ENCODE peak calls at places on chromosomes 12 and 14, in four cellular contexts. A is fibroblast of lung, H is foreskin fibroblast, Z is BE2C. F is an unnamed sample.

GRCh38 chr12:123971770-123972447 is 722 bp downstream of the CCDC92 start:
- DNase-seq in Z (peak), H (peak), A (peak), F (no peak)

GRCh38 chr12:9707864-9708808 is 24.8 kb downstream of the CLECL1 start:
- DNase-seq in H (no peak), A (peak), Z (peak), F (no peak)

GRCh38 chr12:48810817-48811453 is 7.4 kb upstream of the CACNB3 start:
- DNase-seq in A (peak), Z (no peak), H (peak), F (no peak)

GRCh38 chr14:98950356-98950895 is 321.6 kb downstream of the BCL11B start:
- DNase-seq in Z (no peak), H (no peak), A (no peak), F (no peak)

GRCh38 chr12:64883264-64884163 is 59.1 kb downstream of the TBC1D30 start:
- DNase-seq in A (no peak), H (no peak), Z (no peak), F (no peak)

GRCh38 chr12:96326628-96327227 is 73.5 kb downstream of the CDK17 start:
- DNase-seq in A (no peak), H (no peak), Z (no peak), F (no peak)

GRCh38 chr14:64717870-64718269 is 13.6 kb downstream of the PLEKHG3 start:
- DNase-seq in A (peak), Z (peak), H (no peak), F (no peak)

GRCh38 chr12:52206309-52207040 is 14.7 kb upstream of the KRT80 start:
- DNase-seq in H (no peak), Z (peak), A (no peak), F (no peak)

GRCh38 chr14:92964124-92965109 is 41.5 kb downstream of the CHGA start:
- DNase-seq in H (no peak), Z (no peak), A (no peak), F (no peak)

GRCh38 chr12:29241821-29242591 is 92.9 kb downstream of the FAR2 start:
- DNase-seq in A (peak), H (peak), Z (peak), F (peak)

GRCh38 chr14:75343914-75344313 is 65.3 kb downstream of the FOS start:
- DNase-seq in Z (no peak), H (no peak), A (peak), F (no peak)

GRCh38 chr12:14557966-14558365 is 9.7 kb downstream of the PLBD1 start:
- DNase-seq in Z (no peak), H (no peak), A (no peak), F (no peak)

GRCh38 chr12:62776997-62777396 is 158.0 kb downstream of the PPM1H start:
- DNase-seq in Z (no peak), H (no peak), A (no peak), F (no peak)

GRCh38 chr12:62934799-62935674 is at the start of gene PPM1H:
- DNase-seq in A (no peak), H (no peak), Z (peak), F (no peak)

GRCh38 chr12:12266389-12266872 is 413 bp downstream of the LRP6 start:
- DNase-seq in Z (peak), A (no peak), H (no peak), F (no peak)

GRCh38 chr14:95165517-95165916 is 8.2 kb upstream of the DICER1 start:
- DNase-seq in H (no peak), A (no peak), Z (no peak), F (no peak)

GRCh38 chr12:45231515-45232145 is 15.7 kb downstream of the ANO6 start:
- DNase-seq in H (peak), Z (no peak), A (peak), F (no peak)

GRCh38 chr14:23578560-23579310 is at the start of gene JPH4:
- DNase-seq in A (no peak), Z (no peak), H (no peak), F (no peak)

GRCh38 chr14:83467811-83468210 is 1934.2 kb upstream of the SEL1L start:
- DNase-seq in Z (no peak), A (peak), H (no peak), F (no peak)

GRCh38 chr12:4444031-4444430 is 1.6 kb downstream of the FGF6 start:
- DNase-seq in H (no peak), Z (no peak), A (no peak), F (no peak)

GRCh38 chr12:16473610-16474326 is 126.3 kb downstream of the MGST1 start:
- DNase-seq in Z (no peak), H (peak), A (peak), F (no peak)

GRCh38 chr12:56237552-56237951 is 7.7 kb downstream of the SLC39A5 start:
- DNase-seq in H (no peak), Z (no peak), A (peak), F (no peak)

GRCh38 chr12:131066886-131067490 is 113.3 kb downstream of the ADGRD1 start:
- DNase-seq in H (no peak), A (no peak), Z (no peak), F (no peak)

GRCh38 chr12:127078577-127079350 is 1188.2 kb upstream of the TMEM132C start:
- DNase-seq in A (no peak), Z (no peak), H (peak), F (no peak)

GRCh38 chr12:49369723-49370145 is 2.5 kb downstream of the SPATS2 start:
- DNase-seq in Z (peak), A (peak), H (no peak), F (no peak)

GRCh38 chr12:128076188-128076587 is 190.8 kb upstream of the TMEM132C start:
- DNase-seq in Z (no peak), H (no peak), A (peak), F (peak)

GRCh38 chr12:112570096-112570495 is 151.3 kb downstream of the PTPN11 start:
- DNase-seq in H (no peak), Z (no peak), A (no peak), F (no peak)

GRCh38 chr14:89371600-89371999 is 45.4 kb downstream of the FOXN3 start:
- DNase-seq in Z (no peak), H (no peak), A (no peak), F (no peak)

GRCh38 chr12:32437095-32437515 is 37.7 kb downstream of the FGD4 start:
- DNase-seq in H (peak), Z (no peak), A (peak), F (peak)

GRCh38 chr12:8697476-8698131 is at the start of gene RIMKLB:
- DNase-seq in H (peak), Z (peak), A (peak), F (no peak)

GRCh38 chr12:83086023-83086422 is 399.3 kb downstream of the TMTC2 start:
- DNase-seq in A (no peak), H (no peak), Z (no peak), F (no peak)
- H3K4me3 ChIP-seq in A (no peak), H (no peak), Z (no peak), F (no peak)

DNA sequence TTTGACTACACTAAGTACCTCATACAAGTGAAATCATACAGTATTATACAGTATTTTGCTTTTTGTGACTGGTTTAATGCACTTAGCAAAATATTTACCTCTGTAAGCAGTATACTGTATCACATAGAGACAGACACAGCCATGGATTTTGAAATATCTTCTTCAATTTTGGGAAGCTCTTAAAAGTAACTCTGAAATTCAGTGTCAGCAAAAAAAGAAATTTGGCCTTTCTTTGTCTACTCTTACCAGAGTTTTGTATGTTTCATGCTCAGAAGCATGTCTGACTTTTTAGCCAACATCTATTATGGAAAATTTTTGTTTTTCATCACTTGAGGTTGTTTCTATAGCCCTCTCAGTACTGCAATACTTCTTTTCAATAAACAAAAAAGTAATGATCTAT is 1102.2 kb downstream of the TRHDE start:
- DNase-seq in H (no peak), Z (no peak), A (no peak), F (no peak)
- TF ChIP-seq CTCF in H (no peak), Z (no peak), A (no peak), F (no peak)

GRCh38 chr12:102486153-102486552 is 5.8 kb upstream of the IGF1 start:
- DNase-seq in H (no peak), Z (no peak), A (no peak), F (no peak)

GRCh38 chr12:102484732-102485069 is 4.3 kb upstream of the IGF1 start:
- DNase-seq in A (no peak), Z (no peak), H (no peak), F (no peak)

GRCh38 chr12:102481705-102482104 is 1.3 kb upstream of the IGF1 start:
- DNase-seq in Z (no peak), H (no peak), A (no peak), F (no peak)

GRCh38 chr12:102484017-102484731 is 3.8 kb upstream of the IGF1 start:
- DNase-seq in H (peak), A (peak), Z (peak), F (no peak)

DNA sequence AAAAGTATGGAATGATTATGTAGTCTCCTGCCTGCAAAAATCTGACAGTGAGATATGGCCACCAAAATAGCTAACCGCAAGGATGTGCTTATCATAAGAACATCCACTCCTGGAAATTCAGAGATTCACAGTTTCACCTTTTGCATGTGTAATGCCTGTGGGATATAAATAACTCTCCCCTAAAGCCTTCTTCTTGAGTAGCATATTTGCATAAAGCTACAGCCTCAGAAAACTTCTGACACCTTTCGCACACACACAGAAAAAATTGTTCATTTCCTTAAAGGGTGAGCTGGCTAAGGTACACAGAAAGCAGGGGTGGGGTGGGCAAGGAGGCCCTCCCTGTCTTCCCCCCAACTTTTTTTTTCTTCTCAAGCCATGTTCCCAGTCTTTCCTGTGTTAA is 3.1 kb upstream of the IGF1 start:
- DNase-seq in H (no peak), Z (no peak), A (no peak), F (no peak)
- H3K4me3 ChIP-seq in H (no peak), Z (no peak), A (no peak), F (no peak)

GRCh38 chr14:105836160-105836559 is 309.8 kb downstream of the TMEM121 start:
- DNase-seq in H (no peak), Z (no peak), A (no peak), F (no peak)

GRCh38 chr14:105830171-105830570 is 303.8 kb downstream of the TMEM121 start:
- DNase-seq in A (no peak), Z (peak), H (no peak), F (no peak)
- TF ChIP-seq CTCF in A (no peak), Z (no peak), H (no peak), F (no peak)